ENCODE peak calls at places on chromosomes 11 and 22, in seven cellular contexts. N is dorsolateral prefrontal cortex; P is kidney; M is naive thymus-derived CD4-positive, alpha-beta T cell; D is CD4-positive, alpha-beta memory T cell; O is choroid plexus epithelial cell; K is DND-41. B is an unnamed sample.

GRCh38 chr11:64244966-64245365 is 1.8 kb downstream of the PPP1R14B start:
- DNase-seq in O (no peak), D (no peak), N (no peak), M (no peak), P (no peak), K (peak; percentile 44), B (no peak)

GRCh38 chr11:111206472-111206871 is 39.1 kb upstream of the POU2AF2 start:
- DNase-seq in N (no peak), M (no peak), O (peak; percentile 60), P (no peak), D (no peak), K (no peak), B (no peak)

GRCh38 chr11:8830641-8831040 is 80.3 kb upstream of the AKIP1 start:
- DNase-seq in D (no peak), N (no peak), M (no peak), P (no peak), K (no peak), O (no peak), B (no peak)

GRCh38 chr22:24813861-24814770 is 8.1 kb downstream of the SGSM1 start:
- DNase-seq in K (no peak), M (no peak), D (no peak), P (no peak), N (no peak), O (no peak), B (no peak)

GRCh38 chr11:128658499-128658898 is 35.4 kb upstream of the FLI1 start:
- DNase-seq in O (no peak), D (no peak), P (no peak), K (no peak), N (no peak), M (no peak), B (no peak)

GRCh38 chr11:14248577-14248976 is 110.4 kb downstream of the RRAS2 start:
- DNase-seq in N (peak; percentile 72), O (no peak), M (peak; percentile 27), P (no peak), D (no peak), K (no peak), B (no peak)

GRCh38 chr11:115944596-115944995 is 440.4 kb upstream of the CADM1 start:
- DNase-seq in P (no peak), K (no peak), O (no peak), M (no peak), N (no peak), D (no peak), B (no peak)

GRCh38 chr11:70537576-70538571 is 139.5 kb downstream of the CTTN start:
- DNase-seq in D (no peak), O (no peak), P (peak; percentile 57), N (no peak), M (no peak), K (no peak), B (no peak)

GRCh38 chr11:24324211-24324610 is 172.6 kb upstream of the LUZP2 start:
- DNase-seq in P (no peak), N (no peak), K (no peak), M (no peak), D (no peak), O (peak; percentile 41), B (no peak)

GRCh38 chr11:14768789-14769188 is 123.2 kb downstream of the CYP2R1 start:
- DNase-seq in P (no peak), N (no peak), M (peak; percentile 29), O (no peak), K (no peak), D (peak; percentile 32), B (peak; percentile 15)

GRCh38 chr22:32806296-32806695 is 4.8 kb downstream of the TIMP3 start:
- DNase-seq in N (no peak), M (no peak), D (no peak), O (no peak), P (no peak), K (no peak), B (no peak)

GRCh38 chr22:32805586-32805881 is 4.0 kb downstream of the TIMP3 start:
- DNase-seq in M (no peak), N (no peak), O (no peak), P (no peak), K (no peak), D (no peak), B (no peak)

GRCh38 chr22:32810241-32811133 is 9.0 kb downstream of the TIMP3 start:
- DNase-seq in N (no peak), D (no peak), K (no peak), O (peak; percentile 68), P (no peak), M (no peak), B (no peak)

GRCh38 chr22:32809786-32810185 is 8.3 kb downstream of the TIMP3 start:
- DNase-seq in M (no peak), P (no peak), N (no peak), O (no peak), D (no peak), K (no peak), B (no peak)

DNA sequence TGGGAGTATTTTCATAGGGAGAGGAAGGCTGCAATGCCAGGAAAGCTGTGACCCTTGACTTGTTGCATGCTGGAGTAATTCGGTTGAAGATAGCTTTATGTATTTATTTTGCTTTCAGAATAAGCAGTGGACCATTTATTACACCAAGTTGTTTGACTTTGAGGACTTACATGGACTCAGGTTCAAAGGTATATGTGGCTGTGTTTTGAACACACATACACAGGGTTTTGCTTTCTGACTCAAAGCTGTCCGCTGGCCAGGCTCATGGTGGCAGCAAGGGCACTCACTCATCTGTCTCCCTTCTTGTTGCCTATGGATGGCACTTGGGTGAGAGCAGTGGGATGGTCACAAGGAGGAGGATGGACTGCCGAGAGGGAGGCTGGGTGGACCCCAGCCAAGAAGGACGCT is 6.5 kb downstream of the TIMP3 start:
- DNase-seq in N (no peak), M (no peak), O (no peak), D (no peak), P (no peak), K (no peak), B (no peak)
- H3K4me3 ChIP-seq in N (no peak overlapping the region), M (no peak overlapping the region), O (no peak overlapping the region), D (no peak overlapping the region), P (no peak overlapping the region), K (no peak overlapping the region), B (no peak overlapping the region)

DNA sequence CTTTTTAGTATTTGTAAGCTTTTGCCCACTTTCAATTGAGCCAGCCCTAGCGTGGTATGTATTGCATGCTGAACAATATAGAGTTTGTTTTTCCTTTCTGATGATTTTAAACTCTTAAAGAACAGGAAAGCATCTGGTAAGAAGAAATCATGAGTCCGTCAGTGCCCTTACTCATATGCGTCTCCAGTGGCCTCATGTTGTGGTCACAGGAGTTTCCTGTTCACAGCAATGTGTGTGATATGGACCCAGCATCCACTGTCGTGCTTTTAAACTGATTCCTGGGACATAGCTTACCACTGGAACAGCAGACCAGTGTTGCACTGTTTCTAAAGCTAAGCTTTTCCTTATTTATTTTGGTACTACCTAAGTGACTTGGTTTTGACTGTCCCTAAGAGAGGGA is 40.1 kb downstream of the BID start:
- DNase-seq in K (no peak), O (peak; percentile 68), P (no peak), N (no peak), M (no peak), D (no peak), B (no peak)
- H3K4me3 ChIP-seq in K (no peak overlapping the region), O (no peak overlapping the region), P (no peak overlapping the region), N (no peak overlapping the region), M (no peak overlapping the region), D (no peak overlapping the region), B (no peak overlapping the region)

GRCh38 chr22:48536691-48537591 is 1290.7 kb downstream of the BRD1 start:
- DNase-seq in N (peak; percentile 71), M (no peak), O (no peak), D (no peak), P (peak; percentile 87), K (no peak), B (no peak)
- H3K4me3 ChIP-seq in N (peak overlapping the region; percentile 48), M (no peak overlapping the region), O (no peak overlapping the region), D (no peak overlapping the region), P (no peak overlapping the region), K (no peak overlapping the region), B (no peak overlapping the region)

GRCh38 chr11:59142530-59143507 is at the start of gene FAM111A:
- DNase-seq in M (peak; percentile 90), D (peak; percentile 90), P (peak; percentile 96), O (peak; percentile 92), K (peak; percentile 95), N (peak; percentile 77), B (peak; percentile 75)

GRCh38 chr11:59141673-59142460 is 789 bp upstream of the FAM111A start:
- DNase-seq in K (no peak), P (no peak), N (no peak), D (no peak), M (no peak), O (peak; percentile 41), B (no peak)

GRCh38 chr11:59144096-59144495 is 1.4 kb downstream of the FAM111A start:
- DNase-seq in N (no peak), M (no peak), K (no peak), D (no peak), O (no peak), P (no peak), B (no peak)

GRCh38 chr11:59144579-59145345 is 2.1 kb downstream of the FAM111A start:
- DNase-seq in D (peak; percentile 78), M (peak; percentile 79), N (no peak), P (peak; percentile 91), O (peak; percentile 89), K (peak; percentile 89), B (peak; percentile 81)

DNA sequence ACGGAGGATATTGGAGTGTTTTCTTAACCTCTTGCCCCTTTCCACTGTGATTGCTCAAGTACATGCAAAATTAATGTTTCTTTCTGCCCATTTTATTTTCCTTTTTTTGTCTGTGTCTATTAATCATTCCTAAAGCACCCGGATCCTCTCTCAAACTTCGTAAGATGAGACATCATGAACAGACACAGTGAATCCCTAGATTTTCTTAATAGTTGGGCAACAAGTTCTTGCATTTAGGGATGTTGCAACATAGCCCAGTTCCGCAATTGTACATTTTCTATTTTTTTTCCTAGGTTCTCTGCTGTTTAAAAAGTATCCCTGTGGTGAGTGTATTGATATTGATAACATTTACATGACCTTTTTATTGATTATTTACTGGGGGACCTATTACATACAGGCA is 2.9 kb downstream of the FAM111A start:
- DNase-seq in M (no peak), N (no peak), K (no peak), D (no peak), O (peak; percentile 82), P (no peak), B (no peak)
- H3K4me3 ChIP-seq in M (no peak overlapping the region), N (peak overlapping the region; percentile 98), K (peak overlapping the region; percentile 53), D (no peak overlapping the region), O (no peak overlapping the region), P (no peak overlapping the region), B (peak overlapping the region; percentile 85)

DNA sequence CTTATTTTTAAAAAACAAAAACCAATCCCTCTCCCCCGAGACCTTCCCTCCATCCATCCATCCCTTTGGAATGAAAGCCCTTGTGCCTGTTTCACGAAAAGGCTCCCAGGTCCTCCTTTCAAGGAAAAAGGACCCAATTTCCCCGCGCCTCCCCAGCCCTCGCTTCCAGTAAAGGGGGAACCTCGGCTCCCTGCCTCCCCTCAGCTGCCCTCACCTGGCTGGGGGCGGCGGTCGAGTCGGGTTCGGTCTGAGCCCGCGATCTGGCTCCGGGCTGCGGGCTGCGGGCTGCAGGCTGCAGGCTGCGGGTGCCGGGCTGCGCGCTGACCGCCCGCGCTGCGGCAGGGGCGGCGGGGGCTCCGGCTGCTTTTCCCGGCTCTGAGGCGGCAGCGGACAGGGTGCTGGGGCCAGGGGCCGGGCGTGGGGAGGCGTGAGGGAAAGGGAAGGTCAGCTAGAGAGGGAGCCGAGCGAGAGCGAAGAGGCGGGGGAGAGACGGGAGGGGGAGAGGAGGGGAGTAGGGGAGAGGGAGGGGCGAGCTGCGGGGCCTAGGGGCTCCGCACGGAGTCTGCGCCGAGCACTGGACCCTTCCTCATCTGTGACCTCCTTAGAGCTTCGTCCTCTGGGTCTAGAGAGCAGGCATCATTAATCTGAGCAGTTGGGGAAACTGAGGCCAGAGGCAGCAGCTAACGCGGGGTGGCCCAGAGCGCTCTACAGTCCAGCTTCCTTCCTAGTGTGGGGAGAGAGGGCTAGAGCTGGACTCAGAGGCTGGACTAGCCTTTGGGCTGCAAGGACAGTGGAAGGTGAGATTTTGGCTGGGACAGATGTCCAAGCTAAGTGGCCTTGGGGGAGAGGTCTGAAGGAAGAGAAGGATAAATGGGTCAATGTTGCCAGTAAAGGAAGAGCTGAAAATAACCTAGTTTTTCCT is at the start of gene C1QTNF4:
- DNase-seq in O (no peak), N (no peak), P (peak; percentile 64), D (no peak), M (no peak), K (no peak), B (no peak)
- H3K4me3 ChIP-seq in O (peak within 1 kb of the TSS; percentile 37), N (peak within 1 kb of the TSS; percentile 67), P (no peak within 1 kb of the TSS), D (no peak within 1 kb of the TSS), M (no peak within 1 kb of the TSS), K (no peak within 1 kb of the TSS), B (no peak within 1 kb of the TSS)

B was measured in GM12864.